ENCODE peak calls at places on chromosomes 4 and X, in six cellular contexts. J is HCT116, I is HepG2, H is K562, S is H1, E is GM12878. V is an unnamed sample.

GRCh38 chr4:107283587-107284559 is 247.8 kb upstream of the DKK2 start:
- DNase-seq in I (no peak), H (no peak), E (no peak), J (no peak), S (peak), V (no peak)

GRCh38 chrX:153901753-153902140 is 2.7 kb upstream of the AVPR2 start:
- DNase-seq in I (no peak), S (no peak), J (no peak), H (no peak), E (no peak), V (no peak)

GRCh38 chrX:131792789-131793462 is 230.2 kb upstream of the STK26 start:
- DNase-seq in J (no peak), I (no peak), H (no peak), S (no peak), E (peak), V (no peak)

GRCh38 chr4:53601251-53601764 is 10.0 kb upstream of the LNX1 start:
- DNase-seq in I (peak), H (peak), J (no peak), E (no peak), S (peak), V (peak)

GRCh38 chr4:184664445-184665210 is 15.1 kb downstream of the PRIMPOL start:
- DNase-seq in S (no peak), E (no peak), H (peak), I (no peak), J (no peak), V (no peak)

GRCh38 chr4:122874194-122874593 is 47.6 kb downstream of the FGF2 start:
- DNase-seq in I (peak), S (no peak), H (peak), E (no peak), J (no peak), V (no peak)

GRCh38 chr4:110055014-110055768 is 142.5 kb downstream of the EGF start:
- DNase-seq in E (peak), H (no peak), J (no peak), I (peak), S (no peak), V (no peak)

GRCh38 chr4:152735918-152736305 is 43.6 kb downstream of the TIGD4 start:
- DNase-seq in E (no peak), J (no peak), I (no peak), H (no peak), S (no peak), V (no peak)

GRCh38 chr4:108270466-108271450 is 102.0 kb upstream of the LEF1 start:
- DNase-seq in J (no peak), I (no peak), E (no peak), S (no peak), H (peak), V (no peak)

GRCh38 chrX:13891367-13892146 is 74.7 kb upstream of the GPM6B start:
- DNase-seq in J (no peak), S (no peak), H (no peak), I (no peak), E (no peak), V (no peak)

GRCh38 chr4:185810746-185811508 is 1.1 kb downstream of the SORBS2 start:
- DNase-seq in J (no peak), H (no peak), S (no peak), E (no peak), I (peak), V (no peak)

GRCh38 chr4:144646523-144647094 is 653 bp downstream of the HHIP start:
- DNase-seq in E (no peak), H (no peak), I (no peak), S (no peak), J (no peak), V (peak)

GRCh38 chr4:185837415-185838103 is 25.6 kb upstream of the SORBS2 start:
- DNase-seq in H (no peak), J (no peak), I (no peak), E (no peak), S (no peak), V (no peak)

GRCh38 chr4:120266602-120267001 is 200.0 kb upstream of the MAD2L1 start:
- DNase-seq in E (no peak), S (no peak), H (no peak), I (no peak), J (no peak), V (no peak)

GRCh38 chrX:23729214-23729613 is 13.9 kb downstream of the ACOT9 start:
- DNase-seq in J (no peak), S (no peak), H (no peak), I (no peak), E (no peak), V (no peak)

GRCh38 chrX:40105016-40105790 is 7.4 kb upstream of the BCOR start:
- DNase-seq in E (no peak), S (no peak), I (no peak), H (peak), J (no peak), V (no peak)

GRCh38 chrX:150897371-150898319 is 823 bp downstream of the CD99L2 start:
- DNase-seq in E (no peak), H (peak), S (no peak), J (no peak), I (no peak), V (peak)

GRCh38 chrX:9033179-9033578 is 748 bp downstream of the FAM9B start:
- DNase-seq in I (no peak), J (no peak), E (no peak), H (no peak), S (no peak), V (peak)

GRCh38 chrX:19670854-19671620 is 155.7 kb upstream of the MAP3K15 start:
- DNase-seq in E (no peak), H (no peak), J (peak), I (peak), S (no peak), V (peak)

GRCh38 chr4:105472871-105473339 is 957 bp downstream of the PPA2 start:
- DNase-seq in H (no peak), J (no peak), E (peak), I (no peak), S (no peak), V (no peak)

GRCh38 chrX:136028383-136028984 is 43.2 kb downstream of the SLC9A6 start:
- DNase-seq in H (peak), J (peak), I (peak), S (no peak), E (no peak), V (no peak)

GRCh38 chr4:165383757-165384156 is 4.9 kb downstream of the CPE start:
- DNase-seq in S (no peak), I (no peak), J (no peak), H (no peak), E (no peak), V (no peak)

GRCh38 chrX:40484408-40485091 is 96.2 kb upstream of the ATP6AP2 start:
- DNase-seq in E (no peak), H (peak), S (no peak), J (no peak), I (no peak), V (peak)

GRCh38 chrX:134158821-134159512 is 78.0 kb upstream of the CCDC160 start:
- DNase-seq in H (no peak), I (no peak), J (no peak), E (no peak), S (no peak), V (no peak)

GRCh38 chrX:103783971-103784370 is 7.3 kb downstream of the PLP1 start:
- DNase-seq in J (no peak), E (no peak), H (no peak), S (no peak), I (no peak), V (no peak)

GRCh38 chr4:124685851-124686250 is 26.7 kb downstream of the ANKRD50 start:
- DNase-seq in S (no peak), E (no peak), H (no peak), I (no peak), J (no peak), V (no peak)

GRCh38 chr4:175062183-175062592 is 144.0 kb downstream of the ADAM29 start:
- DNase-seq in J (no peak), H (no peak), S (no peak), E (no peak), I (no peak), V (no peak)

GRCh38 chrX:150536455-150537116 is 31.8 kb upstream of the MTM1 start:
- DNase-seq in S (no peak), H (peak), E (no peak), J (peak), I (no peak), V (no peak)

GRCh38 chrX:63258144-63258543 is 93.0 kb downstream of the SPIN4 start:
- DNase-seq in S (no peak), J (no peak), E (no peak), I (no peak), H (no peak), V (no peak)

GRCh38 chr4:79176351-79176750 is 149.5 kb downstream of the NAA11 start:
- DNase-seq in E (no peak), S (no peak), J (no peak), I (no peak), H (no peak), V (no peak)

GRCh38 chrX:39689374-39690104 is 408.2 kb downstream of the BCOR start:
- DNase-seq in S (no peak), H (no peak), E (no peak), I (no peak), J (no peak), V (no peak)

GRCh38 chrX:114611018-114611619 is 27.2 kb downstream of the HTR2C start:
- DNase-seq in I (peak), J (peak), H (peak), E (no peak), S (no peak), V (peak)

GRCh38 chr4:152118108-152118507 is 357.3 kb upstream of the GATB start:
- DNase-seq in H (no peak), J (no peak), S (no peak), E (no peak), I (no peak), V (no peak)

GRCh38 chr4:10160280-10160856 is 43.8 kb upstream of the WDR1 start:
- DNase-seq in J (peak), E (no peak), S (no peak), I (peak), H (peak), V (no peak)

GRCh38 chr4:85968945-85969830 is 390.7 kb downstream of the MAPK10 start:
- DNase-seq in E (no peak), S (no peak), H (peak), J (no peak), I (peak), V (no peak)

GRCh38 chrX:81301877-81302276 is 100.0 kb downstream of the SH3BGRL start:
- DNase-seq in I (no peak), S (no peak), E (no peak), H (no peak), J (no peak), V (no peak)

GRCh38 chr4:17450431-17450830 is 61.5 kb downstream of the QDPR start:
- DNase-seq in J (no peak), S (no peak), I (no peak), H (no peak), E (no peak), V (no peak)

GRCh38 chr4:17448689-17449088 is 63.2 kb downstream of the QDPR start:
- DNase-seq in I (no peak), S (no peak), E (no peak), H (no peak), J (no peak), V (no peak)

GRCh38 chr4:17447056-17447455 is 64.8 kb downstream of the QDPR start:
- DNase-seq in J (no peak), I (no peak), H (no peak), S (no peak), E (no peak), V (no peak)

GRCh38 chr4:17447675-17448298 is 64.1 kb downstream of the QDPR start:
- DNase-seq in I (peak), H (peak), E (peak), J (peak), S (no peak), V (peak)
- TF ChIP-seq ATF3 in I (no peak), H (no peak), E (no peak), J (no peak), S (no peak), V (no peak)

GRCh38 chr4:118354913-118355312 is 2.1 kb upstream of the PRSS12 start:
- DNase-seq in I (no peak), J (no peak), H (no peak), E (no peak), S (no peak), V (no peak)
- TF ChIP-seq ATF3 in I (no peak), J (no peak), H (no peak), E (no peak), S (no peak), V (no peak)

GRCh38 chr4:17758459-17758858 is 23.0 kb downstream of the FAM184B start:
- DNase-seq in H (no peak), I (no peak), S (no peak), J (no peak), E (no peak), V (no peak)

GRCh38 chr4:17762705-17763104 is 18.7 kb downstream of the FAM184B start:
- DNase-seq in E (no peak), S (no peak), H (peak), I (peak), J (no peak), V (no peak)

GRCh38 chr4:17761062-17761461 is 20.4 kb downstream of the FAM184B start:
- DNase-seq in H (no peak), J (no peak), I (no peak), S (no peak), E (no peak), V (no peak)

GRCh38 chr4:17763352-17763890 is 18.0 kb downstream of the FAM184B start:
- DNase-seq in I (no peak), S (no peak), E (no peak), J (no peak), H (no peak), V (no peak)

DNA sequence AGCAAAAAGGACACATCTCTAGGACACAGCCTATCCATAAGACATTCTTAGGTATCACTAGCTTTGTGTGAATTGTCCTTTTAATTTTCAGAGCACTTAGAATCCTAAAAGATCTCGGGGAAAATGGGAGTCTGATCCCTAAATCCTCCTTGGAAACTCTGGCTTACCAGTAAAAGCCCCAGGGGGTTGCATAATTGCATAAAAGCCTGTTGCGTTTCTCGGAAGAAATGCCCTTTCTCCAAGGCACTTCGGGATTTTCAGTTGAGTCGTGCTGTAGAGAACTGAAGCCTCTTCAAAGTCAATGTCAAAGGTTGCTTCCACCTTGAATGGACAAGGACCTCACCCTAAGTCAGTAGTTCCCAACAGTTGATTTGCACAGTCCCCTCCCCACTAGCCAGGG is 20.8 kb downstream of the FAM184B start:
- DNase-seq in J (no peak), E (no peak), H (no peak), S (no peak), I (no peak), V (no peak)
- TF ChIP-seq ATF3 in J (no peak), E (no peak), H (no peak), S (no peak), I (no peak), V (no peak)

GRCh38 chr4:170348945-170349344 is 259.2 kb upstream of the AADAT start:
- DNase-seq in J (no peak), H (no peak), I (no peak), E (no peak), S (no peak), V (no peak)
- TF ChIP-seq ATF3 in J (no peak), H (no peak), I (no peak), E (no peak), S (no peak), V (no peak)

DNA sequence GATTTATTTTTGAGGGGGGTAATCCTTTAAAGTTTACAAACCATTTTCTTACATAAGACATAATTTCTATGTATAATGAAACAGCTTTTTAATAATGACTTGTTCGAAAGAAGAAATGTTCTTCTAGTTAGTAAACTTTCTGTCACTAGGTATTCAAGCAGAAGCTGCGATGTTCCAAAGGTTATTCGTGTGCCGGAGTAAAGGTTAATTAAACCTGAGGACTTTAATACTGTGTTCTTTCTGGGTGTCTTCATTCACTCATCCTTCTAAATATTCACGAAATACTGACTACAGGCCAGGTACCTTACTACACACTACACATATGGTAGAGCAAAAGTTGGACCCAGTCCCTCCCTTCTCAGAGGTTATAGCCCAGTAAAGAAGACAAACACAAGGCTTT is 96.7 kb downstream of the NR3C2 start:
- DNase-seq in J (no peak), H (no peak), S (no peak), I (no peak), E (no peak), V (no peak)
- TF ChIP-seq ATF3 in J (no peak), H (no peak), S (no peak), I (no peak), E (no peak), V (no peak)

GRCh38 chr4:52376107-52376704 is 282.9 kb downstream of the USP46 start:
- DNase-seq in H (peak), J (peak), E (no peak), I (peak), S (no peak), V (no peak)
- TF ChIP-seq ATF3 in H (no peak), J (no peak), E (no peak), I (no peak), S (no peak), V (no peak)

GRCh38 chr4:90542216-90542615 is 415.0 kb downstream of the CCSER1 start:
- DNase-seq in E (no peak), S (no peak), I (no peak), H (no peak), J (no peak), V (no peak)
- TF ChIP-seq ATF3 in E (no peak), S (no peak), I (no peak), H (no peak), J (no peak), V (no peak)

GRCh38 chr4:138911903-138912713 is 103.5 kb upstream of the NOCT start:
- DNase-seq in E (no peak), I (no peak), J (no peak), S (no peak), H (peak), V (no peak)

GRCh38 chr4:138909605-138910004 is 106.0 kb upstream of the NOCT start:
- DNase-seq in I (no peak), E (no peak), H (no peak), J (no peak), S (no peak), V (no peak)

GRCh38 chr4:138910914-138911336 is 104.7 kb upstream of the NOCT start:
- DNase-seq in J (no peak), S (peak), H (peak), E (no peak), I (peak), V (peak)

GRCh38 chr4:138908134-138908533 is 107.4 kb upstream of the NOCT start:
- DNase-seq in S (no peak), H (no peak), J (no peak), I (no peak), E (no peak), V (no peak)

DNA sequence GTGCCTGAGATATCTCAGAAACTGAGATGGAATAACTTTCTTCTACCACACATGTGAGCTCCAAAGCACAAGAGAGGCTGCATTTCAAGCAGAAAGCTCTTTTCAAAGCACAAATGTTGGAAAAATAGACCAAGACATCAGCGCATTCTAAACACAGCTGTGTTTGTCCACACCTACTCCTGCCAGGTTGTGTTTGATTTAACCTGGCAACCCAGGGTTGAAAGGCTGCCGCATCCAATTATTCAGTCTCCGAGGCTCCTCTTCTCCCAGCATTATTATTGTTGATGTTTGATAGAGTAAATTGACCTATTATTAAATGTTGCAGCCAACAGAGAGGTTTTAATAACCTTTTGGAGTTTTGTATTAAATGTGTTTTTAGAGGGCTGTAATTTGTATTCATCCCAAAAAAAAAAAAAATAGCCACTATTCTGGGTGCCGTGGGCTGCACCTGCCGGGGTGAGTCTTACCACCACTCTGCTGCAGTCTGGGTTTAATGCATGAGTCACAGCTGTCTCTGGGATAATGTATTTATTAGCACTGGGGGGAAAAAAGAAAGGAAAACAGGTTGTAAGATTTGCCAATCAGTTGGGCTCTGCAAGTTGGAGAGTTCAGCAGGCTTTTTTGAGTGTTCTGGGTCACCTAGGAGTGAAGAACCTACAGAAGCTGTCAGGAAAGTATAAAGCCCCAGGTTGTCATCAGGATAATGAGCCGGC is 105.2 kb upstream of the NOCT start:
- DNase-seq in J (no peak), E (no peak), H (no peak), S (no peak), I (no peak), V (no peak)
- TF ChIP-seq ATF3 in J (no peak), E (no peak), H (no peak), S (no peak), I (no peak), V (no peak)

DNA sequence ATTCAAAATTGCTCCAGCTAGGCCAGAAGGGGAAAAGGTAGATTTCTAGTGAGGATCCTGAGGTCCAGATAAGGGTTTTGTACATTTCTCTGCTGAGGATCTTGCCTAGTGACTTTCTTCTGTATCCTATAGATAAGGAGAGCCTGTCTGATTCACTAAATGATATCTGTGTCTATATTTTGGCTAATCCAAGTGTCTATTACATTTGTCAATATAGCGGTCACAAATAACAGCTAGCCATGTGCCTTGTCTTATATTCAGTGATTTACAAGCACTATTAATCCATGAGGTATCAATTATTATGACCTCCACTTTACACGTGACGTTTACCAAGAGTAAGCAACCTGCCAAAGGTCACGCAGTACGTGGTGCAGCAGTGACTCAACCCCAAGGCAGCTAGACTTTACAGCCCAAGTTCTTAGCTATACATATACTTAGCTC is 41.6 kb downstream of the TMEM165 start:
- DNase-seq in I (peak), S (no peak), J (no peak), E (no peak), H (peak), V (no peak)
- TF ChIP-seq ATF3 in I (no peak), S (no peak), J (no peak), E (no peak), H (no peak), V (no peak)